ENCODE peak calls at places on chromosomes 11 and 22, in ten cellular contexts. One of them, this sample, is unnamed.

GRCh38 chr11:84260862-84261261 is 974.7 kb upstream of the CCDC90B start:
- DNase-seq in uterus: no peak
- DNase-seq in adrenal gland: no peak
- DNase-seq in IMR-90: no peak
- DNase-seq in PC-9: no peak
- DNase-seq in breast epithelium: no peak
- DNase-seq in pancreas: no peak
- DNase-seq in heart right ventricle: no peak
- DNase-seq in fibroblast of lung: no peak
- DNase-seq in MM.1S: no peak
- DNase-seq in this sample: no peak

GRCh38 chr22:25067851-25068421 is 115.4 kb downstream of the KIAA1671 start:
- DNase-seq in uterus: no peak
- DNase-seq in fibroblast of lung: no peak
- DNase-seq in heart right ventricle: no peak
- DNase-seq in PC-9: no peak
- DNase-seq in breast epithelium: no peak
- DNase-seq in adrenal gland: peak; percentile 93
- DNase-seq in MM.1S: peak; percentile 28
- DNase-seq in IMR-90: no peak
- DNase-seq in pancreas: no peak
- DNase-seq in this sample: peak; percentile 52

GRCh38 chr11:28003615-28004014 is 104.3 kb downstream of the KIF18A start:
- DNase-seq in breast epithelium: no peak
- DNase-seq in pancreas: no peak
- DNase-seq in PC-9: no peak
- DNase-seq in MM.1S: no peak
- DNase-seq in IMR-90: no peak
- DNase-seq in uterus: no peak
- DNase-seq in fibroblast of lung: no peak
- DNase-seq in adrenal gland: no peak
- DNase-seq in heart right ventricle: no peak
- DNase-seq in this sample: no peak

GRCh38 chr22:26906464-26906863 is 249.1 kb downstream of the MIAT start:
- DNase-seq in adrenal gland: no peak
- DNase-seq in pancreas: no peak
- DNase-seq in uterus: no peak
- DNase-seq in fibroblast of lung: no peak
- DNase-seq in PC-9: no peak
- DNase-seq in IMR-90: no peak
- DNase-seq in MM.1S: no peak
- DNase-seq in heart right ventricle: no peak
- DNase-seq in breast epithelium: no peak
- DNase-seq in this sample: no peak

GRCh38 chr11:28488336-28488735 is 380.1 kb downstream of the METTL15 start:
- DNase-seq in pancreas: no peak
- DNase-seq in MM.1S: no peak
- DNase-seq in uterus: no peak
- DNase-seq in heart right ventricle: no peak
- DNase-seq in fibroblast of lung: no peak
- DNase-seq in IMR-90: no peak
- DNase-seq in breast epithelium: no peak
- DNase-seq in adrenal gland: no peak
- DNase-seq in PC-9: no peak
- DNase-seq in this sample: no peak

GRCh38 chr11:71994786-71995185 is 3.9 kb upstream of the IL18BP start:
- DNase-seq in pancreas: no peak
- DNase-seq in breast epithelium: no peak
- DNase-seq in MM.1S: no peak
- DNase-seq in PC-9: no peak
- DNase-seq in IMR-90: no peak
- DNase-seq in uterus: no peak
- DNase-seq in heart right ventricle: no peak
- DNase-seq in fibroblast of lung: no peak
- DNase-seq in adrenal gland: no peak
- DNase-seq in this sample: no peak

GRCh38 chr11:125995313-125995712 is 49.5 kb downstream of the VSIG10L2 start:
- DNase-seq in uterus: no peak
- DNase-seq in heart right ventricle: no peak
- DNase-seq in IMR-90: no peak
- DNase-seq in adrenal gland: no peak
- DNase-seq in fibroblast of lung: no peak
- DNase-seq in PC-9: no peak
- DNase-seq in breast epithelium: no peak
- DNase-seq in pancreas: no peak
- DNase-seq in MM.1S: no peak
- DNase-seq in this sample: no peak

GRCh38 chr11:32562839-32563599 is 20.6 kb upstream of the EIF3M start:
- DNase-seq in fibroblast of lung: peak; percentile 46
- DNase-seq in adrenal gland: no peak
- DNase-seq in MM.1S: no peak
- DNase-seq in pancreas: no peak
- DNase-seq in breast epithelium: no peak
- DNase-seq in IMR-90: peak; percentile 57
- DNase-seq in uterus: no peak
- DNase-seq in PC-9: no peak
- DNase-seq in heart right ventricle: no peak
- DNase-seq in this sample: no peak

GRCh38 chr22:50473855-50474671 is 772 bp downstream of the SBF1 start:
- DNase-seq in IMR-90: peak; percentile 67
- DNase-seq in heart right ventricle: peak; percentile 40
- DNase-seq in PC-9: peak; percentile 46
- DNase-seq in pancreas: peak; percentile 54
- DNase-seq in uterus: no peak
- DNase-seq in fibroblast of lung: peak; percentile 55
- DNase-seq in MM.1S: no peak
- DNase-seq in adrenal gland: peak; percentile 63
- DNase-seq in breast epithelium: no peak
- DNase-seq in this sample: peak; percentile 62

GRCh38 chr22:38921126-38921525 is 36.3 kb upstream of the APOBEC3A start:
- DNase-seq in adrenal gland: no peak
- DNase-seq in IMR-90: no peak
- DNase-seq in uterus: no peak
- DNase-seq in MM.1S: no peak
- DNase-seq in fibroblast of lung: no peak
- DNase-seq in heart right ventricle: no peak
- DNase-seq in pancreas: peak; percentile 97
- DNase-seq in PC-9: peak; percentile 94
- DNase-seq in breast epithelium: no peak
- DNase-seq in this sample: peak; percentile 66

GRCh38 chr22:23240639-23241389 is 60.5 kb downstream of the BCR start:
- DNase-seq in fibroblast of lung: no peak
- DNase-seq in adrenal gland: no peak
- DNase-seq in MM.1S: no peak
- DNase-seq in heart right ventricle: no peak
- DNase-seq in uterus: no peak
- DNase-seq in pancreas: no peak
- DNase-seq in IMR-90: no peak
- DNase-seq in breast epithelium: no peak
- DNase-seq in PC-9: no peak
- DNase-seq in this sample: no peak

GRCh38 chr22:23237841-23238240 is 57.5 kb downstream of the BCR start:
- DNase-seq in IMR-90: no peak
- DNase-seq in MM.1S: no peak
- DNase-seq in pancreas: no peak
- DNase-seq in heart right ventricle: no peak
- DNase-seq in fibroblast of lung: no peak
- DNase-seq in adrenal gland: no peak
- DNase-seq in uterus: no peak
- DNase-seq in breast epithelium: no peak
- DNase-seq in PC-9: no peak
- DNase-seq in this sample: no peak

GRCh38 chr22:23238707-23239106 is 58.4 kb downstream of the BCR start:
- DNase-seq in fibroblast of lung: no peak
- DNase-seq in MM.1S: no peak
- DNase-seq in pancreas: no peak
- DNase-seq in breast epithelium: no peak
- DNase-seq in adrenal gland: no peak
- DNase-seq in IMR-90: no peak
- DNase-seq in PC-9: no peak
- DNase-seq in heart right ventricle: no peak
- DNase-seq in uterus: no peak
- DNase-seq in this sample: no peak

GRCh38 chr22:23237201-23237798 is 57.0 kb downstream of the BCR start:
- DNase-seq in pancreas: peak; percentile 60
- DNase-seq in fibroblast of lung: peak; percentile 67
- DNase-seq in MM.1S: peak; percentile 41
- DNase-seq in IMR-90: peak; percentile 66
- DNase-seq in PC-9: no peak
- DNase-seq in adrenal gland: peak; percentile 42
- DNase-seq in uterus: peak; percentile 64
- DNase-seq in breast epithelium: no peak
- DNase-seq in heart right ventricle: peak; percentile 77
- DNase-seq in this sample: no peak

GRCh38 chr22:23239429-23239828 is 59.1 kb downstream of the BCR start:
- DNase-seq in breast epithelium: no peak
- DNase-seq in uterus: no peak
- DNase-seq in MM.1S: no peak
- DNase-seq in IMR-90: no peak
- DNase-seq in fibroblast of lung: no peak
- DNase-seq in heart right ventricle: no peak
- DNase-seq in adrenal gland: no peak
- DNase-seq in PC-9: no peak
- DNase-seq in pancreas: no peak
- DNase-seq in this sample: no peak
- H3K36me3 ChIP-seq in breast epithelium: no peaks in the 10 kb centered on the region
- H3K36me3 ChIP-seq in uterus: no peaks in the 10 kb centered on the region
- H3K36me3 ChIP-seq in MM.1S: no peaks in the 10 kb centered on the region
- H3K36me3 ChIP-seq in IMR-90: no peaks in the 10 kb centered on the region
- H3K36me3 ChIP-seq in fibroblast of lung: no peaks in the 10 kb centered on the region
- H3K36me3 ChIP-seq in heart right ventricle: no peaks in the 10 kb centered on the region
- H3K36me3 ChIP-seq in adrenal gland: no peaks in the 10 kb centered on the region
- H3K36me3 ChIP-seq in PC-9: no peaks in the 10 kb centered on the region
- H3K36me3 ChIP-seq in pancreas: no peaks in the 10 kb centered on the region
- H3K36me3 ChIP-seq in this sample: no peaks in the 10 kb centered on the region

GRCh38 chr22:19038164-19038546 is 84.1 kb downstream of the DGCR2 start:
- DNase-seq in heart right ventricle: no peak
- DNase-seq in IMR-90: no peak
- DNase-seq in pancreas: no peak
- DNase-seq in fibroblast of lung: no peak
- DNase-seq in breast epithelium: no peak
- DNase-seq in adrenal gland: no peak
- DNase-seq in PC-9: no peak
- DNase-seq in uterus: no peak
- DNase-seq in MM.1S: no peak
- DNase-seq in this sample: peak; percentile 13

GRCh38 chr22:19037282-19038163 is 84.7 kb downstream of the DGCR2 start:
- DNase-seq in uterus: peak; percentile 10
- DNase-seq in IMR-90: no peak
- DNase-seq in PC-9: no peak
- DNase-seq in adrenal gland: no peak
- DNase-seq in fibroblast of lung: no peak
- DNase-seq in pancreas: no peak
- DNase-seq in MM.1S: no peak
- DNase-seq in heart right ventricle: no peak
- DNase-seq in breast epithelium: no peak
- DNase-seq in this sample: peak; percentile 24

GRCh38 chr22:19036229-19036522 is 86.0 kb downstream of the DGCR2 start:
- DNase-seq in adrenal gland: no peak
- DNase-seq in fibroblast of lung: no peak
- DNase-seq in breast epithelium: no peak
- DNase-seq in MM.1S: no peak
- DNase-seq in IMR-90: no peak
- DNase-seq in uterus: no peak
- DNase-seq in PC-9: no peak
- DNase-seq in pancreas: no peak
- DNase-seq in heart right ventricle: no peak
- DNase-seq in this sample: no peak

GRCh38 chr22:19035474-19036228 is 86.6 kb downstream of the DGCR2 start:
- DNase-seq in pancreas: no peak
- DNase-seq in heart right ventricle: no peak
- DNase-seq in MM.1S: no peak
- DNase-seq in IMR-90: no peak
- DNase-seq in adrenal gland: no peak
- DNase-seq in breast epithelium: no peak
- DNase-seq in PC-9: no peak
- DNase-seq in fibroblast of lung: peak; percentile 8
- DNase-seq in uterus: no peak
- DNase-seq in this sample: peak; percentile 43

GRCh38 chr22:19036523-19037273 is 85.5 kb downstream of the DGCR2 start:
- DNase-seq in MM.1S: no peak
- DNase-seq in pancreas: no peak
- DNase-seq in IMR-90: peak; percentile 11
- DNase-seq in uterus: no peak
- DNase-seq in PC-9: no peak
- DNase-seq in heart right ventricle: no peak
- DNase-seq in fibroblast of lung: peak; percentile 12
- DNase-seq in adrenal gland: no peak
- DNase-seq in breast epithelium: no peak
- DNase-seq in this sample: peak; percentile 38
- TF ChIP-seq CTCF in MM.1S: no peak
- TF ChIP-seq CTCF in pancreas: no peak
- TF ChIP-seq CTCF in IMR-90: no peak
- TF ChIP-seq CTCF in uterus: no peak
- TF ChIP-seq CTCF in PC-9: no peak
- TF ChIP-seq CTCF in heart right ventricle: no peak
- TF ChIP-seq CTCF in fibroblast of lung: no peak
- TF ChIP-seq CTCF in adrenal gland: no peak
- TF ChIP-seq CTCF in breast epithelium: no peak
- TF ChIP-seq CTCF in this sample: no peak

GRCh38 chr11:6258571-6258998 is 1.1 kb upstream of the CCKBR start:
- DNase-seq in pancreas: peak; percentile 29
- DNase-seq in uterus: no peak
- DNase-seq in MM.1S: no peak
- DNase-seq in breast epithelium: no peak
- DNase-seq in adrenal gland: no peak
- DNase-seq in IMR-90: no peak
- DNase-seq in fibroblast of lung: no peak
- DNase-seq in PC-9: no peak
- DNase-seq in heart right ventricle: no peak
- DNase-seq in this sample: no peak
- H3K4me1 ChIP-seq in pancreas: peaks cover 11% of the 10 kb centered on the region
- H3K4me1 ChIP-seq in uterus: peaks cover 6% of the 10 kb centered on the region
- H3K4me1 ChIP-seq in MM.1S: no peaks in the 10 kb centered on the region
- H3K4me1 ChIP-seq in breast epithelium: peaks cover 3% of the 10 kb centered on the region
- H3K4me1 ChIP-seq in adrenal gland: peaks cover 14% of the 10 kb centered on the region
- H3K4me1 ChIP-seq in IMR-90: no peaks in the 10 kb centered on the region
- H3K4me1 ChIP-seq in fibroblast of lung: no peaks in the 10 kb centered on the region
- H3K4me1 ChIP-seq in PC-9: no peaks in the 10 kb centered on the region
- H3K4me1 ChIP-seq in heart right ventricle: peaks cover 13% of the 10 kb centered on the region
- H3K4me1 ChIP-seq in this sample: peaks cover 12% of the 10 kb centered on the region

DNA sequence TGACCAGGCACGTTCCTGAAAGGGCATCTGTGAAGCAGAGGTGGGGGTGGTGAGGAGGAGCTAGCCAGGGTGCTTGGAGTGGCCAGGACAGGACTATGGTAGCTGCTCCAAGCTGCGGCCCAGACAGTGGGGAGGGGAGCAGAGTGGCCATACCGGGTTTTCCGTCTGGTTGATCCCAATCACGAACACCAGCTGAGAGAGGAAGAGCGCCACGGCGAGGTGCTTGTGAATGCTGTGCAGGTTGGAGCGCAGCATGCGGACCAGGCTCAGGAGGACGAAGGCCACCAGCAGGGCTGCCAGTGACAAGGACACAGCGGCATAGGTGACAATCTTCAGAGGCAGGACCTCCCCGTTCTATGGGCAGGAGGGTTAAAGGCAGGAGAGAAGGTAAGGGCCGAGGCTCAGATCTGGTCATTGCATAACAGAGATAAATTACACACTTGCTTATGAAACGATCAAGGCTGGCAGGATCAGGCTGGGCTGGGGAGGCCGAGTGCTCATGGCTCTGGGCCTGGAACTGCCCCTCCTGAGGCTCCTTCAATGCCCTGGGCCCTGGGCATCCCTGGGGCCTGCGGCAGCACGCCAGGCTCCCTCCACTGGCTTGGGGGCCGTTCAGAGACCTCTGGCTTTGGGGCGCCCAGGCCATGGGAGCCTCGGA is 41.5 kb downstream of the TRMU start:
- DNase-seq in adrenal gland: peak; percentile 66
- DNase-seq in fibroblast of lung: no peak
- DNase-seq in heart right ventricle: peak; percentile 10
- DNase-seq in uterus: no peak
- DNase-seq in IMR-90: no peak
- DNase-seq in PC-9: peak; percentile 40
- DNase-seq in MM.1S: no peak
- DNase-seq in breast epithelium: no peak
- DNase-seq in pancreas: no peak
- DNase-seq in this sample: no peak
- H3K36me3 ChIP-seq in adrenal gland: no peaks in the 10 kb centered on the region
- H3K36me3 ChIP-seq in fibroblast of lung: no peaks in the 10 kb centered on the region
- H3K36me3 ChIP-seq in heart right ventricle: no peaks in the 10 kb centered on the region
- H3K36me3 ChIP-seq in uterus: no peaks in the 10 kb centered on the region
- H3K36me3 ChIP-seq in IMR-90: no peaks in the 10 kb centered on the region
- H3K36me3 ChIP-seq in PC-9: peaks cover 10% of the 10 kb centered on the region
- H3K36me3 ChIP-seq in MM.1S: no peaks in the 10 kb centered on the region
- H3K36me3 ChIP-seq in breast epithelium: no peaks in the 10 kb centered on the region
- H3K36me3 ChIP-seq in pancreas: no peaks in the 10 kb centered on the region
- H3K36me3 ChIP-seq in this sample: no peaks in the 10 kb centered on the region

This sample was measured in lower lobe of right lung.